ENCODE peak calls at places on chromosomes 1 and 21, in ten cellular contexts. One of them, this sample, is unnamed.

GRCh38 chr1:229058716-229059115 is 212.2 kb upstream of the RAB4A start:
- DNase-seq in non-pigmented ciliary epithelial cell: no peak
- DNase-seq in T-helper 1 cell: no peak
- DNase-seq in stimulated activated CD4-positive, alpha-beta T cell treated with anti-CD3 and anti-CD28 coated beads, Interleukin-1b, Interleukin-23, amount 100 ng/mL, for 1 hour: no peak
- DNase-seq in HCT116: no peak
- DNase-seq in activated CD8-positive, alpha-beta T cell treated with anti-CD3 and anti-CD28 coated beads, Interleukin-2, amount 10 ng/mL, durations not matched to agents 7 days and 5 days: no peak
- DNase-seq in AG08395: peak
- DNase-seq in MV-4-11: no peak
- DNase-seq in Right ventricle myocardium superior: no peak
- DNase-seq in sciatic nerve: no peak
- DNase-seq in this sample: no peak

GRCh38 chr21:41446571-41446970 is 20.5 kb downstream of the MX1 start:
- DNase-seq in activated CD8-positive, alpha-beta T cell treated with anti-CD3 and anti-CD28 coated beads, Interleukin-2, amount 10 ng/mL, durations not matched to agents 7 days and 5 days: no peak
- DNase-seq in non-pigmented ciliary epithelial cell: no peak
- DNase-seq in MV-4-11: no peak
- DNase-seq in T-helper 1 cell: no peak
- DNase-seq in stimulated activated CD4-positive, alpha-beta T cell treated with anti-CD3 and anti-CD28 coated beads, Interleukin-1b, Interleukin-23, amount 100 ng/mL, for 1 hour: no peak
- DNase-seq in Right ventricle myocardium superior: no peak
- DNase-seq in HCT116: no peak
- DNase-seq in AG08395: no peak
- DNase-seq in sciatic nerve: no peak
- DNase-seq in this sample: no peak

GRCh38 chr1:182189535-182190066 is 128.1 kb upstream of the ZNF648 start:
- DNase-seq in activated CD8-positive, alpha-beta T cell treated with anti-CD3 and anti-CD28 coated beads, Interleukin-2, amount 10 ng/mL, durations not matched to agents 7 days and 5 days: no peak
- DNase-seq in HCT116: no peak
- DNase-seq in Right ventricle myocardium superior: no peak
- DNase-seq in AG08395: peak
- DNase-seq in stimulated activated CD4-positive, alpha-beta T cell treated with anti-CD3 and anti-CD28 coated beads, Interleukin-1b, Interleukin-23, amount 100 ng/mL, for 1 hour: no peak
- DNase-seq in non-pigmented ciliary epithelial cell: no peak
- DNase-seq in T-helper 1 cell: no peak
- DNase-seq in sciatic nerve: no peak
- DNase-seq in MV-4-11: no peak
- DNase-seq in this sample: no peak

GRCh38 chr1:87926131-87926828 is 597.6 kb downstream of the LMO4 start:
- DNase-seq in HCT116: no peak
- DNase-seq in activated CD8-positive, alpha-beta T cell treated with anti-CD3 and anti-CD28 coated beads, Interleukin-2, amount 10 ng/mL, durations not matched to agents 7 days and 5 days: no peak
- DNase-seq in non-pigmented ciliary epithelial cell: no peak
- DNase-seq in T-helper 1 cell: no peak
- DNase-seq in stimulated activated CD4-positive, alpha-beta T cell treated with anti-CD3 and anti-CD28 coated beads, Interleukin-1b, Interleukin-23, amount 100 ng/mL, for 1 hour: no peak
- DNase-seq in sciatic nerve: no peak
- DNase-seq in AG08395: no peak
- DNase-seq in MV-4-11: no peak
- DNase-seq in Right ventricle myocardium superior: no peak
- DNase-seq in this sample: no peak

GRCh38 chr1:68904472-68904871 is 407.6 kb upstream of the DEPDC1 start:
- DNase-seq in T-helper 1 cell: no peak
- DNase-seq in MV-4-11: no peak
- DNase-seq in non-pigmented ciliary epithelial cell: no peak
- DNase-seq in AG08395: no peak
- DNase-seq in Right ventricle myocardium superior: no peak
- DNase-seq in stimulated activated CD4-positive, alpha-beta T cell treated with anti-CD3 and anti-CD28 coated beads, Interleukin-1b, Interleukin-23, amount 100 ng/mL, for 1 hour: no peak
- DNase-seq in activated CD8-positive, alpha-beta T cell treated with anti-CD3 and anti-CD28 coated beads, Interleukin-2, amount 10 ng/mL, durations not matched to agents 7 days and 5 days: no peak
- DNase-seq in sciatic nerve: no peak
- DNase-seq in HCT116: no peak
- DNase-seq in this sample: no peak

GRCh38 chr21:29656504-29657227 is 283.1 kb downstream of the GRIK1 start:
- DNase-seq in non-pigmented ciliary epithelial cell: no peak
- DNase-seq in AG08395: peak
- DNase-seq in activated CD8-positive, alpha-beta T cell treated with anti-CD3 and anti-CD28 coated beads, Interleukin-2, amount 10 ng/mL, durations not matched to agents 7 days and 5 days: peak
- DNase-seq in HCT116: no peak
- DNase-seq in stimulated activated CD4-positive, alpha-beta T cell treated with anti-CD3 and anti-CD28 coated beads, Interleukin-1b, Interleukin-23, amount 100 ng/mL, for 1 hour: no peak
- DNase-seq in Right ventricle myocardium superior: no peak
- DNase-seq in MV-4-11: peak
- DNase-seq in sciatic nerve: no peak
- DNase-seq in T-helper 1 cell: no peak
- DNase-seq in this sample: no peak

GRCh38 chr1:10057305-10057704 is 24.5 kb downstream of the UBE4B start:
- DNase-seq in HCT116: no peak
- DNase-seq in stimulated activated CD4-positive, alpha-beta T cell treated with anti-CD3 and anti-CD28 coated beads, Interleukin-1b, Interleukin-23, amount 100 ng/mL, for 1 hour: no peak
- DNase-seq in activated CD8-positive, alpha-beta T cell treated with anti-CD3 and anti-CD28 coated beads, Interleukin-2, amount 10 ng/mL, durations not matched to agents 7 days and 5 days: no peak
- DNase-seq in AG08395: no peak
- DNase-seq in MV-4-11: peak
- DNase-seq in sciatic nerve: no peak
- DNase-seq in non-pigmented ciliary epithelial cell: no peak
- DNase-seq in T-helper 1 cell: no peak
- DNase-seq in Right ventricle myocardium superior: no peak
- DNase-seq in this sample: no peak

GRCh38 chr1:156750932-156751723 is at the start of gene HDGF:
- DNase-seq in T-helper 1 cell: peak
- DNase-seq in MV-4-11: no peak
- DNase-seq in Right ventricle myocardium superior: peak
- DNase-seq in stimulated activated CD4-positive, alpha-beta T cell treated with anti-CD3 and anti-CD28 coated beads, Interleukin-1b, Interleukin-23, amount 100 ng/mL, for 1 hour: no peak
- DNase-seq in HCT116: no peak
- DNase-seq in activated CD8-positive, alpha-beta T cell treated with anti-CD3 and anti-CD28 coated beads, Interleukin-2, amount 10 ng/mL, durations not matched to agents 7 days and 5 days: peak
- DNase-seq in AG08395: no peak
- DNase-seq in sciatic nerve: peak
- DNase-seq in non-pigmented ciliary epithelial cell: no peak
- DNase-seq in this sample: no peak

GRCh38 chr1:33502726-33503125 is 30.3 kb downstream of the ZSCAN20 start:
- DNase-seq in non-pigmented ciliary epithelial cell: peak
- DNase-seq in HCT116: no peak
- DNase-seq in activated CD8-positive, alpha-beta T cell treated with anti-CD3 and anti-CD28 coated beads, Interleukin-2, amount 10 ng/mL, durations not matched to agents 7 days and 5 days: no peak
- DNase-seq in stimulated activated CD4-positive, alpha-beta T cell treated with anti-CD3 and anti-CD28 coated beads, Interleukin-1b, Interleukin-23, amount 100 ng/mL, for 1 hour: no peak
- DNase-seq in T-helper 1 cell: no peak
- DNase-seq in Right ventricle myocardium superior: no peak
- DNase-seq in MV-4-11: no peak
- DNase-seq in sciatic nerve: no peak
- DNase-seq in AG08395: peak
- DNase-seq in this sample: no peak

GRCh38 chr1:14160766-14161165 is 437.7 kb upstream of the KAZN start:
- DNase-seq in HCT116: no peak
- DNase-seq in non-pigmented ciliary epithelial cell: no peak
- DNase-seq in stimulated activated CD4-positive, alpha-beta T cell treated with anti-CD3 and anti-CD28 coated beads, Interleukin-1b, Interleukin-23, amount 100 ng/mL, for 1 hour: no peak
- DNase-seq in Right ventricle myocardium superior: no peak
- DNase-seq in AG08395: no peak
- DNase-seq in activated CD8-positive, alpha-beta T cell treated with anti-CD3 and anti-CD28 coated beads, Interleukin-2, amount 10 ng/mL, durations not matched to agents 7 days and 5 days: no peak
- DNase-seq in T-helper 1 cell: no peak
- DNase-seq in sciatic nerve: no peak
- DNase-seq in MV-4-11: no peak
- DNase-seq in this sample: no peak

GRCh38 chr1:165456861-165457260 is 11.9 kb upstream of the RXRG start:
- DNase-seq in non-pigmented ciliary epithelial cell: no peak
- DNase-seq in sciatic nerve: no peak
- DNase-seq in Right ventricle myocardium superior: no peak
- DNase-seq in AG08395: no peak
- DNase-seq in HCT116: no peak
- DNase-seq in T-helper 1 cell: no peak
- DNase-seq in stimulated activated CD4-positive, alpha-beta T cell treated with anti-CD3 and anti-CD28 coated beads, Interleukin-1b, Interleukin-23, amount 100 ng/mL, for 1 hour: no peak
- DNase-seq in activated CD8-positive, alpha-beta T cell treated with anti-CD3 and anti-CD28 coated beads, Interleukin-2, amount 10 ng/mL, durations not matched to agents 7 days and 5 days: no peak
- DNase-seq in MV-4-11: no peak
- DNase-seq in this sample: no peak

GRCh38 chr1:40143891-40144575 is 17.2 kb upstream of the RLF start:
- DNase-seq in sciatic nerve: no peak
- DNase-seq in stimulated activated CD4-positive, alpha-beta T cell treated with anti-CD3 and anti-CD28 coated beads, Interleukin-1b, Interleukin-23, amount 100 ng/mL, for 1 hour: peak
- DNase-seq in MV-4-11: peak
- DNase-seq in T-helper 1 cell: peak
- DNase-seq in non-pigmented ciliary epithelial cell: peak
- DNase-seq in AG08395: peak
- DNase-seq in HCT116: peak
- DNase-seq in Right ventricle myocardium superior: no peak
- DNase-seq in activated CD8-positive, alpha-beta T cell treated with anti-CD3 and anti-CD28 coated beads, Interleukin-2, amount 10 ng/mL, durations not matched to agents 7 days and 5 days: peak
- DNase-seq in this sample: no peak

GRCh38 chr1:82388679-82389078 is 587.9 kb downstream of the ADGRL2 start:
- DNase-seq in sciatic nerve: no peak
- DNase-seq in MV-4-11: no peak
- DNase-seq in stimulated activated CD4-positive, alpha-beta T cell treated with anti-CD3 and anti-CD28 coated beads, Interleukin-1b, Interleukin-23, amount 100 ng/mL, for 1 hour: no peak
- DNase-seq in HCT116: no peak
- DNase-seq in activated CD8-positive, alpha-beta T cell treated with anti-CD3 and anti-CD28 coated beads, Interleukin-2, amount 10 ng/mL, durations not matched to agents 7 days and 5 days: no peak
- DNase-seq in non-pigmented ciliary epithelial cell: peak
- DNase-seq in Right ventricle myocardium superior: no peak
- DNase-seq in T-helper 1 cell: no peak
- DNase-seq in AG08395: no peak
- DNase-seq in this sample: no peak

GRCh38 chr21:42252778-42253340 is 33.9 kb downstream of the ABCG1 start:
- DNase-seq in HCT116: no peak
- DNase-seq in activated CD8-positive, alpha-beta T cell treated with anti-CD3 and anti-CD28 coated beads, Interleukin-2, amount 10 ng/mL, durations not matched to agents 7 days and 5 days: no peak
- DNase-seq in sciatic nerve: no peak
- DNase-seq in non-pigmented ciliary epithelial cell: no peak
- DNase-seq in Right ventricle myocardium superior: peak
- DNase-seq in T-helper 1 cell: no peak
- DNase-seq in AG08395: no peak
- DNase-seq in stimulated activated CD4-positive, alpha-beta T cell treated with anti-CD3 and anti-CD28 coated beads, Interleukin-1b, Interleukin-23, amount 100 ng/mL, for 1 hour: no peak
- DNase-seq in MV-4-11: no peak
- DNase-seq in this sample: no peak

GRCh38 chr1:109201123-109201703 is 12.5 kb upstream of the SARS1 start:
- DNase-seq in T-helper 1 cell: no peak
- DNase-seq in Right ventricle myocardium superior: no peak
- DNase-seq in HCT116: no peak
- DNase-seq in non-pigmented ciliary epithelial cell: peak
- DNase-seq in activated CD8-positive, alpha-beta T cell treated with anti-CD3 and anti-CD28 coated beads, Interleukin-2, amount 10 ng/mL, durations not matched to agents 7 days and 5 days: peak
- DNase-seq in MV-4-11: peak
- DNase-seq in sciatic nerve: no peak
- DNase-seq in stimulated activated CD4-positive, alpha-beta T cell treated with anti-CD3 and anti-CD28 coated beads, Interleukin-1b, Interleukin-23, amount 100 ng/mL, for 1 hour: peak
- DNase-seq in AG08395: peak
- DNase-seq in this sample: no peak

GRCh38 chr1:56676571-56677035 is 31.5 kb downstream of the PRKAA2 start:
- DNase-seq in AG08395: peak
- DNase-seq in MV-4-11: no peak
- DNase-seq in Right ventricle myocardium superior: no peak
- DNase-seq in activated CD8-positive, alpha-beta T cell treated with anti-CD3 and anti-CD28 coated beads, Interleukin-2, amount 10 ng/mL, durations not matched to agents 7 days and 5 days: no peak
- DNase-seq in HCT116: no peak
- DNase-seq in sciatic nerve: no peak
- DNase-seq in non-pigmented ciliary epithelial cell: peak
- DNase-seq in stimulated activated CD4-positive, alpha-beta T cell treated with anti-CD3 and anti-CD28 coated beads, Interleukin-1b, Interleukin-23, amount 100 ng/mL, for 1 hour: no peak
- DNase-seq in T-helper 1 cell: no peak
- DNase-seq in this sample: no peak

GRCh38 chr1:27634166-27634981 is 611 bp downstream of the FGR start:
- DNase-seq in stimulated activated CD4-positive, alpha-beta T cell treated with anti-CD3 and anti-CD28 coated beads, Interleukin-1b, Interleukin-23, amount 100 ng/mL, for 1 hour: no peak
- DNase-seq in sciatic nerve: no peak
- DNase-seq in MV-4-11: peak
- DNase-seq in activated CD8-positive, alpha-beta T cell treated with anti-CD3 and anti-CD28 coated beads, Interleukin-2, amount 10 ng/mL, durations not matched to agents 7 days and 5 days: peak
- DNase-seq in HCT116: no peak
- DNase-seq in AG08395: peak
- DNase-seq in Right ventricle myocardium superior: peak
- DNase-seq in T-helper 1 cell: peak
- DNase-seq in non-pigmented ciliary epithelial cell: no peak
- DNase-seq in this sample: peak

GRCh38 chr21:36422279-36423098 is 37.3 kb downstream of the CHAF1B start:
- DNase-seq in T-helper 1 cell: no peak
- DNase-seq in sciatic nerve: peak
- DNase-seq in non-pigmented ciliary epithelial cell: peak
- DNase-seq in AG08395: peak
- DNase-seq in stimulated activated CD4-positive, alpha-beta T cell treated with anti-CD3 and anti-CD28 coated beads, Interleukin-1b, Interleukin-23, amount 100 ng/mL, for 1 hour: no peak
- DNase-seq in HCT116: peak
- DNase-seq in Right ventricle myocardium superior: peak
- DNase-seq in activated CD8-positive, alpha-beta T cell treated with anti-CD3 and anti-CD28 coated beads, Interleukin-2, amount 10 ng/mL, durations not matched to agents 7 days and 5 days: peak
- DNase-seq in MV-4-11: peak
- DNase-seq in this sample: no peak

GRCh38 chr21:36510911-36511310 is 31.0 kb upstream of the CLDN14 start:
- DNase-seq in stimulated activated CD4-positive, alpha-beta T cell treated with anti-CD3 and anti-CD28 coated beads, Interleukin-1b, Interleukin-23, amount 100 ng/mL, for 1 hour: no peak
- DNase-seq in activated CD8-positive, alpha-beta T cell treated with anti-CD3 and anti-CD28 coated beads, Interleukin-2, amount 10 ng/mL, durations not matched to agents 7 days and 5 days: no peak
- DNase-seq in Right ventricle myocardium superior: no peak
- DNase-seq in AG08395: no peak
- DNase-seq in HCT116: no peak
- DNase-seq in non-pigmented ciliary epithelial cell: no peak
- DNase-seq in MV-4-11: no peak
- DNase-seq in T-helper 1 cell: no peak
- DNase-seq in sciatic nerve: no peak
- DNase-seq in this sample: no peak

GRCh38 chr1:77825356-77825709 is 45.9 kb downstream of the MIGA1 start:
- DNase-seq in MV-4-11: peak
- DNase-seq in T-helper 1 cell: no peak
- DNase-seq in AG08395: peak
- DNase-seq in activated CD8-positive, alpha-beta T cell treated with anti-CD3 and anti-CD28 coated beads, Interleukin-2, amount 10 ng/mL, durations not matched to agents 7 days and 5 days: peak
- DNase-seq in sciatic nerve: no peak
- DNase-seq in stimulated activated CD4-positive, alpha-beta T cell treated with anti-CD3 and anti-CD28 coated beads, Interleukin-1b, Interleukin-23, amount 100 ng/mL, for 1 hour: no peak
- DNase-seq in Right ventricle myocardium superior: no peak
- DNase-seq in HCT116: peak
- DNase-seq in non-pigmented ciliary epithelial cell: peak
- DNase-seq in this sample: no peak

GRCh38 chr1:209363112-209363511 is 220.4 kb upstream of the CAMK1G start:
- DNase-seq in sciatic nerve: no peak
- DNase-seq in activated CD8-positive, alpha-beta T cell treated with anti-CD3 and anti-CD28 coated beads, Interleukin-2, amount 10 ng/mL, durations not matched to agents 7 days and 5 days: no peak
- DNase-seq in T-helper 1 cell: no peak
- DNase-seq in Right ventricle myocardium superior: no peak
- DNase-seq in HCT116: no peak
- DNase-seq in stimulated activated CD4-positive, alpha-beta T cell treated with anti-CD3 and anti-CD28 coated beads, Interleukin-1b, Interleukin-23, amount 100 ng/mL, for 1 hour: no peak
- DNase-seq in MV-4-11: no peak
- DNase-seq in AG08395: no peak
- DNase-seq in non-pigmented ciliary epithelial cell: no peak
- DNase-seq in this sample: no peak

GRCh38 chr1:88847618-88848017 is 43.7 kb downstream of the GTF2B start:
- DNase-seq in stimulated activated CD4-positive, alpha-beta T cell treated with anti-CD3 and anti-CD28 coated beads, Interleukin-1b, Interleukin-23, amount 100 ng/mL, for 1 hour: no peak
- DNase-seq in HCT116: no peak
- DNase-seq in sciatic nerve: no peak
- DNase-seq in MV-4-11: no peak
- DNase-seq in non-pigmented ciliary epithelial cell: no peak
- DNase-seq in T-helper 1 cell: no peak
- DNase-seq in activated CD8-positive, alpha-beta T cell treated with anti-CD3 and anti-CD28 coated beads, Interleukin-2, amount 10 ng/mL, durations not matched to agents 7 days and 5 days: no peak
- DNase-seq in Right ventricle myocardium superior: no peak
- DNase-seq in AG08395: no peak
- DNase-seq in this sample: no peak

GRCh38 chr1:17305576-17306095 is 2.4 kb upstream of the PADI4 start:
- DNase-seq in T-helper 1 cell: no peak
- DNase-seq in sciatic nerve: no peak
- DNase-seq in HCT116: no peak
- DNase-seq in non-pigmented ciliary epithelial cell: no peak
- DNase-seq in activated CD8-positive, alpha-beta T cell treated with anti-CD3 and anti-CD28 coated beads, Interleukin-2, amount 10 ng/mL, durations not matched to agents 7 days and 5 days: no peak
- DNase-seq in Right ventricle myocardium superior: no peak
- DNase-seq in AG08395: no peak
- DNase-seq in stimulated activated CD4-positive, alpha-beta T cell treated with anti-CD3 and anti-CD28 coated beads, Interleukin-1b, Interleukin-23, amount 100 ng/mL, for 1 hour: no peak
- DNase-seq in MV-4-11: no peak
- DNase-seq in this sample: peak

GRCh38 chr1:28115267-28115666 is 26.9 kb upstream of the EYA3 start:
- DNase-seq in activated CD8-positive, alpha-beta T cell treated with anti-CD3 and anti-CD28 coated beads, Interleukin-2, amount 10 ng/mL, durations not matched to agents 7 days and 5 days: peak
- DNase-seq in AG08395: no peak
- DNase-seq in T-helper 1 cell: no peak
- DNase-seq in HCT116: no peak
- DNase-seq in MV-4-11: peak
- DNase-seq in Right ventricle myocardium superior: no peak
- DNase-seq in sciatic nerve: no peak
- DNase-seq in stimulated activated CD4-positive, alpha-beta T cell treated with anti-CD3 and anti-CD28 coated beads, Interleukin-1b, Interleukin-23, amount 100 ng/mL, for 1 hour: peak
- DNase-seq in non-pigmented ciliary epithelial cell: no peak
- DNase-seq in this sample: no peak

GRCh38 chr1:192807968-192808587 is 761 bp upstream of the RGS2 start:
- DNase-seq in sciatic nerve: no peak
- DNase-seq in HCT116: no peak
- DNase-seq in AG08395: peak
- DNase-seq in activated CD8-positive, alpha-beta T cell treated with anti-CD3 and anti-CD28 coated beads, Interleukin-2, amount 10 ng/mL, durations not matched to agents 7 days and 5 days: no peak
- DNase-seq in T-helper 1 cell: no peak
- DNase-seq in Right ventricle myocardium superior: no peak
- DNase-seq in non-pigmented ciliary epithelial cell: no peak
- DNase-seq in MV-4-11: no peak
- DNase-seq in stimulated activated CD4-positive, alpha-beta T cell treated with anti-CD3 and anti-CD28 coated beads, Interleukin-1b, Interleukin-23, amount 100 ng/mL, for 1 hour: no peak
- DNase-seq in this sample: no peak

GRCh38 chr21:36171327-36171726 is 14.7 kb downstream of the DOP1B start:
- DNase-seq in AG08395: no peak
- DNase-seq in activated CD8-positive, alpha-beta T cell treated with anti-CD3 and anti-CD28 coated beads, Interleukin-2, amount 10 ng/mL, durations not matched to agents 7 days and 5 days: no peak
- DNase-seq in Right ventricle myocardium superior: no peak
- DNase-seq in non-pigmented ciliary epithelial cell: no peak
- DNase-seq in MV-4-11: peak
- DNase-seq in HCT116: no peak
- DNase-seq in stimulated activated CD4-positive, alpha-beta T cell treated with anti-CD3 and anti-CD28 coated beads, Interleukin-1b, Interleukin-23, amount 100 ng/mL, for 1 hour: no peak
- DNase-seq in sciatic nerve: no peak
- DNase-seq in T-helper 1 cell: no peak
- DNase-seq in this sample: no peak

GRCh38 chr1:222989443-222989842 is 153.6 kb downstream of the TLR5 start:
- DNase-seq in MV-4-11: no peak
- DNase-seq in activated CD8-positive, alpha-beta T cell treated with anti-CD3 and anti-CD28 coated beads, Interleukin-2, amount 10 ng/mL, durations not matched to agents 7 days and 5 days: no peak
- DNase-seq in Right ventricle myocardium superior: no peak
- DNase-seq in HCT116: no peak
- DNase-seq in AG08395: no peak
- DNase-seq in sciatic nerve: no peak
- DNase-seq in non-pigmented ciliary epithelial cell: no peak
- DNase-seq in T-helper 1 cell: no peak
- DNase-seq in stimulated activated CD4-positive, alpha-beta T cell treated with anti-CD3 and anti-CD28 coated beads, Interleukin-1b, Interleukin-23, amount 100 ng/mL, for 1 hour: no peak
- DNase-seq in this sample: no peak

GRCh38 chr1:50405814-50406213 is 17.4 kb downstream of the DMRTA2 start:
- DNase-seq in activated CD8-positive, alpha-beta T cell treated with anti-CD3 and anti-CD28 coated beads, Interleukin-2, amount 10 ng/mL, durations not matched to agents 7 days and 5 days: no peak
- DNase-seq in Right ventricle myocardium superior: no peak
- DNase-seq in MV-4-11: no peak
- DNase-seq in non-pigmented ciliary epithelial cell: no peak
- DNase-seq in stimulated activated CD4-positive, alpha-beta T cell treated with anti-CD3 and anti-CD28 coated beads, Interleukin-1b, Interleukin-23, amount 100 ng/mL, for 1 hour: no peak
- DNase-seq in sciatic nerve: no peak
- DNase-seq in T-helper 1 cell: no peak
- DNase-seq in AG08395: no peak
- DNase-seq in HCT116: no peak
- DNase-seq in this sample: no peak

This sample was measured in mesenteric fat pad.